ENCODE peak calls at places on chromosomes 2 and 18, in five cellular contexts. One of them, this sample, is unnamed. For H3K36me3, the result is how much of the 10 kb centered on the place peaks cover.

GRCh38 chr2:115782286-115782685 is 1339.8 kb downstream of the DPP10 start:
- DNase-seq in kidney: no peak
- DNase-seq in IMR-90: no peak
- DNase-seq in heart right ventricle: no peak
- DNase-seq in Karpas-422: no peak
- DNase-seq in this sample: no peak

GRCh38 chr2:223688094-223688835 is 86.1 kb upstream of the SCG2 start:
- DNase-seq in kidney: no peak
- DNase-seq in IMR-90: no peak
- DNase-seq in heart right ventricle: no peak
- DNase-seq in Karpas-422: no peak
- DNase-seq in this sample: no peak

GRCh38 chr2:167140767-167141166 is 252.5 kb downstream of the XIRP2 start:
- DNase-seq in kidney: no peak
- DNase-seq in IMR-90: peak
- DNase-seq in heart right ventricle: no peak
- DNase-seq in Karpas-422: no peak
- DNase-seq in this sample: peak

GRCh38 chr2:95039410-95039809 is 13.9 kb downstream of the MAL start:
- DNase-seq in kidney: no peak
- DNase-seq in IMR-90: no peak
- DNase-seq in heart right ventricle: no peak
- DNase-seq in Karpas-422: no peak
- DNase-seq in this sample: no peak

GRCh38 chr2:95203911-95204310 is 3.4 kb upstream of the ZNF892 start:
- DNase-seq in kidney: no peak
- DNase-seq in IMR-90: no peak
- DNase-seq in heart right ventricle: no peak
- DNase-seq in Karpas-422: no peak
- DNase-seq in this sample: no peak

GRCh38 chr2:160091381-160091780 is 29.0 kb upstream of the PLA2R1 start:
- DNase-seq in kidney: no peak
- DNase-seq in IMR-90: peak
- DNase-seq in heart right ventricle: no peak
- DNase-seq in Karpas-422: no peak
- DNase-seq in this sample: no peak

GRCh38 chr2:118834440-118834810 is 13.0 kb downstream of the EN1 start:
- DNase-seq in kidney: no peak
- DNase-seq in IMR-90: no peak
- DNase-seq in heart right ventricle: no peak
- DNase-seq in Karpas-422: no peak
- DNase-seq in this sample: no peak

GRCh38 chr2:27955762-27956161 is 65.2 kb downstream of the BABAM2 start:
- DNase-seq in kidney: no peak
- DNase-seq in IMR-90: peak
- DNase-seq in heart right ventricle: no peak
- DNase-seq in Karpas-422: no peak
- DNase-seq in this sample: no peak

GRCh38 chr18:22132763-22133162 is 36.6 kb upstream of the GATA6 start:
- DNase-seq in kidney: no peak
- DNase-seq in IMR-90: no peak
- DNase-seq in heart right ventricle: no peak
- DNase-seq in Karpas-422: no peak
- DNase-seq in this sample: no peak

GRCh38 chr2:163465440-163465839 is 270.4 kb downstream of the FIGN start:
- DNase-seq in kidney: no peak
- DNase-seq in IMR-90: peak
- DNase-seq in heart right ventricle: no peak
- DNase-seq in Karpas-422: no peak
- DNase-seq in this sample: no peak

GRCh38 chr18:26268454-26268853 is 42.2 kb downstream of the TAF4B start:
- DNase-seq in kidney: no peak
- DNase-seq in IMR-90: no peak
- DNase-seq in heart right ventricle: no peak
- DNase-seq in Karpas-422: no peak
- DNase-seq in this sample: no peak

GRCh38 chr2:67669796-67670195 is 272.7 kb downstream of the ETAA1 start:
- DNase-seq in kidney: no peak
- DNase-seq in IMR-90: no peak
- DNase-seq in heart right ventricle: no peak
- DNase-seq in Karpas-422: no peak
- DNase-seq in this sample: no peak

GRCh38 chr18:26556573-26556972 is 8.2 kb upstream of the KCTD1 start:
- DNase-seq in kidney: no peak
- DNase-seq in IMR-90: no peak
- DNase-seq in heart right ventricle: no peak
- DNase-seq in Karpas-422: no peak
- DNase-seq in this sample: no peak

GRCh38 chr2:186486651-186487647 is 889 bp downstream of the ZC3H15 start:
- DNase-seq in kidney: no peak
- DNase-seq in IMR-90: peak
- DNase-seq in heart right ventricle: no peak
- DNase-seq in Karpas-422: peak
- DNase-seq in this sample: no peak

GRCh38 chr2:67729474-67729873 is 332.3 kb downstream of the ETAA1 start:
- DNase-seq in kidney: no peak
- DNase-seq in IMR-90: no peak
- DNase-seq in heart right ventricle: no peak
- DNase-seq in Karpas-422: no peak
- DNase-seq in this sample: no peak

GRCh38 chr2:134401789-134402188 is 147.9 kb downstream of the MGAT5 start:
- DNase-seq in kidney: no peak
- DNase-seq in IMR-90: no peak
- DNase-seq in heart right ventricle: no peak
- DNase-seq in Karpas-422: no peak
- DNase-seq in this sample: no peak

DNA sequence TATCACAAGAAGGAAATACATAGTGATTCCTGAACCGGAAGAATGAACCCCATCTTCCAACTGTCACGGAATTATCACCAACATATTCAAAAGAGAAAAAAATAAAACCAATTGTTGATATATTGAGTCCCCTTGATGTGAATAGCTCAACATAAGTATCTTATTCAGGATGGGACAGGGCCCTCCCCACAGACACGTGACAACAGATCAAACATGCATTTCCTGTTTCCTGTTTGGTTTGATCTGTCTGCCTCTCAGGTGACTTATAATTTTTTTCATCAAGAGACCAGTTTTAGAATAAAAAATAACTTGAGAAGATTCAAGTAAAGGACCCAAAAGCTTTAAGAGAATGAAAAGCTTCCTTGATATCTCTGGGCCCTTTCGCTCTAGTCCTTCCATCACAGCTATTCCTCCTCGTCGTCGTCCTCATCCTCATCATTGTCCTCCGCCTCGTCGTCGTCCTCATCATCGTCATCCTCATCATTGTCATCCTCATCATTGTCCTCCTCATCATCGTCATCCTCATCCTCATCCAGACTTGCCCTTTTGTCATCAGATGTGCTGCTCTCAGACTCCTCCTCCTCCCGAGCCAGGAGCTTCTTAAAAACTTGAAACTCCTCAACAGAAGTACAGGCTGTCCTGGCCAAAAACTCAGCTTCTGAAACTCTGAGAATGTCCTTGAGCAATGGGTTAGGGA is 6.3 kb downstream of the MTERF4 start:
- DNase-seq in kidney: no peak
- DNase-seq in IMR-90: no peak
- DNase-seq in heart right ventricle: no peak
- DNase-seq in Karpas-422: no peak
- DNase-seq in this sample: no peak
- H3K36me3 ChIP-seq in kidney: half or more
- H3K36me3 ChIP-seq in IMR-90: under half
- H3K36me3 ChIP-seq in heart right ventricle: under half
- H3K36me3 ChIP-seq in Karpas-422: under half
- H3K36me3 ChIP-seq in this sample: half or more

GRCh38 chr2:40285391-40285790 is 166.5 kb downstream of the SLC8A1 start:
- DNase-seq in kidney: no peak
- DNase-seq in IMR-90: no peak
- DNase-seq in heart right ventricle: no peak
- DNase-seq in Karpas-422: no peak
- DNase-seq in this sample: no peak

GRCh38 chr2:40282428-40282827 is 169.5 kb downstream of the SLC8A1 start:
- DNase-seq in kidney: no peak
- DNase-seq in IMR-90: peak
- DNase-seq in heart right ventricle: no peak
- DNase-seq in Karpas-422: peak
- DNase-seq in this sample: no peak

GRCh38 chr2:40281021-40281940 is 170.6 kb downstream of the SLC8A1 start:
- DNase-seq in kidney: no peak
- DNase-seq in IMR-90: peak
- DNase-seq in heart right ventricle: no peak
- DNase-seq in Karpas-422: peak
- DNase-seq in this sample: no peak

GRCh38 chr2:40284797-40285196 is 167.1 kb downstream of the SLC8A1 start:
- DNase-seq in kidney: no peak
- DNase-seq in IMR-90: peak
- DNase-seq in heart right ventricle: no peak
- DNase-seq in Karpas-422: no peak
- DNase-seq in this sample: no peak

DNA sequence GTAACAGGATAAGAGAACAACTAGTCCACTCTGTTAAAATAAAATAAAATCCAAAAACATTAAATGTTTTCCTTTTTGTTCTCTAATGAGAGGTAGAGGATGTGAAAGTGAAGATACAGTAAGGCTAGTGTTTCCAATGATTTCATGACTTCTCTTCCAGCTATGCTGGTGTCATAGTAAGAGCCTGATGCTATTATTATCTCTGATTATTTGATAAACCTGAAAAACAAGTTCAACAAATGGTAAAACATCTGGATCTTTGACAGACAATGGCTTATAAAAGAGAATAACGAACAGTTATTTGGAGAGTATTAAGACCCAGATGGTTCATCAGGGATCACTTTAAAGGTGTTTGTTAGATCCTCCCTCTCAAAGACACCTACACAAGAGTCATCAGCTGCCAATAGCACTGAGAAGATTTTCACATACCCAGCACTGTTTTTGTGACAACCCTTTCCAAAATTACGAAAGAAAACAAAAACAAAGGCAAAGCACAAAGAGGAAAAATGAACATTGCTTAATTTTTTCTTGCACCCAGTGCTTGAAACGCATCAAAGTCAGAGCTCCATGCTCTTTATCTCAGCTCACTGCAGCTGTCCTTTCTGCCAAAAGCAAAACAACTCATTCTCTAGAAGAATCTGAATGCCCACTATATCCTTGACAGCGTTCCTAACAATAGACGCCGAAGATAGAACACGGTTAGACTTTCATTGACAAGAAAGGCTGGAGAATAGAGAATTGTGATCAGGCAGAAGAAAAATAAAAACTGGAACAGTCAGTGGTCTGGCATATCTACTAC is 168.6 kb downstream of the SLC8A1 start:
- DNase-seq in kidney: no peak
- DNase-seq in IMR-90: peak
- DNase-seq in heart right ventricle: no peak
- DNase-seq in Karpas-422: peak
- DNase-seq in this sample: no peak
- H3K27ac ChIP-seq in kidney: peak
- H3K27ac ChIP-seq in IMR-90: peak
- H3K27ac ChIP-seq in heart right ventricle: peak
- H3K27ac ChIP-seq in Karpas-422: no peak
- H3K27ac ChIP-seq in this sample: peak

DNA sequence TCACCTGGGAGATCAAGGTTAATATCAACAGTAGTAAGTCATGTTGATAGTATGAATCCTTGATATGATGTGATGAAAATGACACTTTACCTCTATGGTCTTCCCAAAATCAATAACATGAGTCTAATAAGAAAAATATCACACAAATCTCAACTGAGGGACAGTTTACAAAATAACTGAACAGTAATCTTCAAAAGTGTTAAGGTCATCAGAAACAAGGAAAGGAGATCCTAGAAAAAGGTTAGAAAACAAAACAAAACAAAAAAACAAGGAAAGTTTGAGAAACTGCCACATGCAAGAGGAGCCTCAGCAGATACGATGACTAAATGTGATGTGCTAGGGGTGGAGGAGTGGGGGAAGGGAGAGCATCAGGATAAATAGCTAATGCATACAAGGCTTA is 16.2 kb downstream of the MCEE start:
- DNase-seq in kidney: no peak
- DNase-seq in IMR-90: no peak
- DNase-seq in heart right ventricle: no peak
- DNase-seq in Karpas-422: no peak
- DNase-seq in this sample: no peak
- H3K36me3 ChIP-seq in kidney: under half
- H3K36me3 ChIP-seq in IMR-90: under half
- H3K36me3 ChIP-seq in heart right ventricle: under half
- H3K36me3 ChIP-seq in Karpas-422: under half
- H3K36me3 ChIP-seq in this sample: under half

GRCh38 chr2:11699686-11700670 is 30.0 kb upstream of the NTSR2 start:
- DNase-seq in kidney: no peak
- DNase-seq in IMR-90: no peak
- DNase-seq in heart right ventricle: no peak
- DNase-seq in Karpas-422: no peak
- DNase-seq in this sample: no peak
- H3K27ac ChIP-seq in kidney: no peak
- H3K27ac ChIP-seq in IMR-90: no peak
- H3K27ac ChIP-seq in heart right ventricle: no peak
- H3K27ac ChIP-seq in Karpas-422: no peak
- H3K27ac ChIP-seq in this sample: no peak

DNA sequence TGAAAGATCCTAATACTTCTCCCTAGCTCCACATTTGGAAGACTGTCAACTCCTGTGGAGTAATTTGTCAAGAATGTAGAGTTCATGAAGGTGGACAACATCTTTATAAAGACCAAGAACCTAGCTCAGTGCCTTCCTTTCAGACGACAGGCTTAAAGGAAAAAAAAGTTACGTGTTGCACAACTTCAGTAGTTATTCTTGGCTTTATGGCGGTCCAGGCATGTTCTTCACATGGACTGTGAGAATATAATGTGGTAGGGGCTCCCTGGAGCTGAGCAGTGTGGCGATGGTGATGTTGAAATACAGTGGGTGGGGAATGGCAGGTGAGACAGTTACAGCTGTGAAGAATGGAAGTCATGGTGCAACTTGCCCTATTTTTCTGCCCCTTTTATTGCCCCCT is 3.9 kb downstream of the TAF1B start:
- DNase-seq in kidney: no peak
- DNase-seq in IMR-90: peak
- DNase-seq in heart right ventricle: no peak
- DNase-seq in Karpas-422: no peak
- DNase-seq in this sample: no peak
- H3K36me3 ChIP-seq in kidney: under half
- H3K36me3 ChIP-seq in IMR-90: under half
- H3K36me3 ChIP-seq in heart right ventricle: under half
- H3K36me3 ChIP-seq in Karpas-422: half or more
- H3K36me3 ChIP-seq in this sample: under half